ENCODE peak calls at places on chromosomes 11 and 22, in ten cellular contexts. P is brain microvascular endothelial cell, T is HL-60, R is HCT116, F is prostate gland, O is IMR-90, H is ovary, G is aorta, A is A549, V is body of pancreas. Q is an unnamed sample.

GRCh38 chr22:22915670-22916035 is 28.0 kb downstream of the IGLL5 start:
- DNase-seq in A (no peak), V (no peak), T (no peak), F (no peak), O (no peak), H (no peak), R (no peak), G (peak), P (no peak), Q (no peak)

GRCh38 chr11:19767691-19768151 is 55.1 kb downstream of the NAV2 start:
- DNase-seq in A (no peak), G (no peak), O (no peak), T (no peak), P (no peak), V (no peak), H (no peak), F (no peak), R (no peak), Q (no peak)

GRCh38 chr11:117908261-117908895 is 20.8 kb downstream of the TMPRSS13 start:
- DNase-seq in F (no peak), H (no peak), A (no peak), V (no peak), T (no peak), P (no peak), O (no peak), G (no peak), R (no peak), Q (no peak)

GRCh38 chr11:82315093-82315492 is 418.6 kb downstream of the FAM181B start:
- DNase-seq in V (peak), P (no peak), T (no peak), G (peak), H (peak), A (peak), F (no peak), O (no peak), R (no peak), Q (no peak)

GRCh38 chr11:108693852-108694251 is 29.0 kb downstream of the DDX10 start:
- DNase-seq in H (no peak), P (peak), T (no peak), F (no peak), O (peak), G (no peak), R (no peak), A (no peak), V (no peak), Q (no peak)

GRCh38 chr11:12915093-12915492 is 94.0 kb upstream of the RASSF10 start:
- DNase-seq in R (no peak), P (no peak), G (no peak), F (no peak), A (no peak), V (no peak), T (no peak), H (no peak), O (no peak), Q (no peak)

GRCh38 chr11:84390441-84391078 is 1104.4 kb upstream of the CCDC90B start:
- DNase-seq in V (no peak), T (no peak), F (no peak), P (no peak), R (no peak), G (no peak), A (no peak), H (no peak), O (no peak), Q (no peak)

GRCh38 chr22:44628273-44628672 is 73.7 kb upstream of the PRR5 start:
- DNase-seq in A (no peak), F (no peak), P (no peak), H (no peak), R (no peak), O (no peak), V (no peak), G (no peak), T (no peak), Q (no peak)

GRCh38 chr22:23262474-23263332 is 82.4 kb downstream of the BCR start:
- DNase-seq in T (no peak), V (no peak), H (peak), G (no peak), P (no peak), A (no peak), R (no peak), O (no peak), F (no peak), Q (no peak)

GRCh38 chr11:2521081-2521480 is 76.3 kb downstream of the KCNQ1 start:
- DNase-seq in R (no peak), O (no peak), A (no peak), H (peak), V (no peak), F (no peak), P (no peak), G (peak), T (no peak), Q (no peak)

GRCh38 chr22:41762980-41763779 is 37.3 kb upstream of the CCDC134 start:
- DNase-seq in V (no peak), G (no peak), R (peak), A (peak), T (no peak), H (no peak), O (no peak), F (peak), P (peak), Q (peak)

GRCh38 chr11:106159846-106160245 is 82.4 kb downstream of the AASDHPPT start:
- DNase-seq in V (no peak), T (no peak), O (no peak), G (no peak), R (no peak), H (no peak), F (no peak), A (no peak), P (no peak), Q (no peak)

GRCh38 chr11:26762089-26762488 is 40.2 kb upstream of the SLC5A12 start:
- DNase-seq in O (no peak), R (no peak), V (no peak), G (no peak), P (no peak), F (no peak), T (no peak), H (no peak), A (no peak), Q (no peak)

GRCh38 chr11:117465236-117465997 is 137.8 kb downstream of the CEP164 start:
- DNase-seq in V (no peak), G (no peak), P (no peak), F (no peak), H (no peak), T (no peak), R (no peak), A (no peak), O (no peak), Q (no peak)

GRCh38 chr22:48217596-48217995 is 1455.1 kb downstream of the TBC1D22A start:
- DNase-seq in V (no peak), R (no peak), O (no peak), G (no peak), T (no peak), F (no peak), H (no peak), P (no peak), A (no peak), Q (no peak)

GRCh38 chr11:9697766-9698165 is 33.9 kb downstream of the SWAP70 start:
- DNase-seq in R (no peak), P (no peak), V (no peak), T (no peak), H (no peak), A (no peak), F (no peak), G (no peak), O (no peak), Q (no peak)

GRCh38 chr11:9689721-9690120 is 25.8 kb downstream of the SWAP70 start:
- DNase-seq in H (no peak), F (no peak), R (no peak), O (no peak), A (no peak), P (no peak), V (no peak), G (no peak), T (no peak), Q (no peak)

GRCh38 chr11:9691865-9692264 is 28.0 kb downstream of the SWAP70 start:
- DNase-seq in G (no peak), P (no peak), T (no peak), F (no peak), R (peak), H (no peak), A (no peak), O (peak), V (no peak), Q (no peak)

GRCh38 chr11:9692696-9693095 is 28.8 kb downstream of the SWAP70 start:
- DNase-seq in O (no peak), H (no peak), A (no peak), T (no peak), G (no peak), P (no peak), R (no peak), F (no peak), V (no peak), Q (no peak)

GRCh38 chr11:9693801-9694553 is 30.1 kb downstream of the SWAP70 start:
- DNase-seq in V (no peak), G (no peak), F (no peak), P (no peak), O (no peak), T (no peak), A (no peak), R (no peak), H (no peak), Q (no peak)
- H3K27ac ChIP-seq in V (no peak), G (no peak), F (no peak), P (no peak), O (no peak), T (peak), A (no peak), R (no peak), H (no peak), Q (no peak)

GRCh38 chr11:35183526-35183925 is 44.6 kb downstream of the CD44 start:
- DNase-seq in P (no peak), R (no peak), H (no peak), O (no peak), A (no peak), G (no peak), T (no peak), V (no peak), F (no peak), Q (no peak)
- H3K27ac ChIP-seq in P (no peak), R (no peak), H (no peak), O (no peak), A (no peak), G (no peak), T (no peak), V (no peak), F (no peak), Q (peak)

GRCh38 chr11:100732949-100733348 is 45.9 kb downstream of the ARHGAP42 start:
- DNase-seq in F (no peak), T (no peak), R (no peak), V (no peak), A (no peak), O (no peak), H (no peak), P (no peak), G (no peak), Q (no peak)
- H3K27ac ChIP-seq in F (no peak), T (no peak), R (no peak), V (no peak), A (no peak), O (no peak), H (no peak), P (no peak), G (no peak), Q (no peak)

DNA sequence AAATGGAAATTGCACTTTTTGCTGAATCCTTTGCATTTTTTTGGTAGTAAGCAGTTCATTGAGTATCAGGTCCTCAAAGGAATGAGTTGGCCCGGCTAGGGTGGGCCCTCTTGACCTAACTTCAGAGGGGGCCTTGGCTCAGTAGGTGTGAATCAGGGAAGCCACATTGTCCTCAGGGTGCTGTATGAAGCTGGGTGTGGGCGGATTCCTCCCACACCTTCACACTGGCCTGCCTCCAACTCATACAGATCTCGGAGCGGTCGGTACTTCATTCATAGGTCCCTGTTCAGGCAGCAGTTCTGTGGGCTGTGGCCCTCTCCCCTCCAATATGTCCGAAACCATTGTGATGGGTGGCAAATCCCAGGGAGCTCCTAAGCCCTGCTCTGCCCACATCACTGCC is 47.4 kb upstream of the OR4B1 start:
- DNase-seq in R (no peak), H (no peak), T (no peak), F (no peak), A (no peak), V (no peak), G (no peak), O (no peak), P (no peak), Q (no peak)
- H3K27ac ChIP-seq in R (no peak), H (no peak), T (no peak), F (no peak), A (no peak), V (no peak), G (no peak), O (peak), P (peak), Q (peak)

GRCh38 chr11:72433455-72434061 is 773 bp downstream of the CLPB start:
- DNase-seq in T (no peak), V (peak), G (peak), F (no peak), H (no peak), A (no peak), R (no peak), P (no peak), O (no peak), Q (no peak)
- H3K27ac ChIP-seq in T (peak), V (no peak), G (no peak), F (peak), H (peak), A (peak), R (peak), P (peak), O (peak), Q (peak)

GRCh38 chr11:120130991-120131760 is 6.7 kb downstream of the TRIM29 start:
- DNase-seq in P (no peak), F (no peak), R (no peak), O (no peak), G (peak), A (no peak), V (peak), T (no peak), H (no peak), Q (no peak)

GRCh38 chr11:120133216-120134105 is 4.5 kb downstream of the TRIM29 start:
- DNase-seq in O (no peak), G (peak), R (no peak), A (no peak), P (no peak), H (peak), F (no peak), V (no peak), T (no peak), Q (no peak)

GRCh38 chr11:120132645-120133185 is 5.2 kb downstream of the TRIM29 start:
- DNase-seq in R (no peak), T (no peak), H (peak), A (no peak), V (no peak), F (no peak), G (peak), O (no peak), P (no peak), Q (no peak)

GRCh38 chr11:120130176-120130980 is 7.5 kb downstream of the TRIM29 start:
- DNase-seq in A (no peak), P (no peak), H (no peak), T (no peak), F (no peak), O (no peak), R (no peak), G (peak), V (no peak), Q (no peak)

DNA sequence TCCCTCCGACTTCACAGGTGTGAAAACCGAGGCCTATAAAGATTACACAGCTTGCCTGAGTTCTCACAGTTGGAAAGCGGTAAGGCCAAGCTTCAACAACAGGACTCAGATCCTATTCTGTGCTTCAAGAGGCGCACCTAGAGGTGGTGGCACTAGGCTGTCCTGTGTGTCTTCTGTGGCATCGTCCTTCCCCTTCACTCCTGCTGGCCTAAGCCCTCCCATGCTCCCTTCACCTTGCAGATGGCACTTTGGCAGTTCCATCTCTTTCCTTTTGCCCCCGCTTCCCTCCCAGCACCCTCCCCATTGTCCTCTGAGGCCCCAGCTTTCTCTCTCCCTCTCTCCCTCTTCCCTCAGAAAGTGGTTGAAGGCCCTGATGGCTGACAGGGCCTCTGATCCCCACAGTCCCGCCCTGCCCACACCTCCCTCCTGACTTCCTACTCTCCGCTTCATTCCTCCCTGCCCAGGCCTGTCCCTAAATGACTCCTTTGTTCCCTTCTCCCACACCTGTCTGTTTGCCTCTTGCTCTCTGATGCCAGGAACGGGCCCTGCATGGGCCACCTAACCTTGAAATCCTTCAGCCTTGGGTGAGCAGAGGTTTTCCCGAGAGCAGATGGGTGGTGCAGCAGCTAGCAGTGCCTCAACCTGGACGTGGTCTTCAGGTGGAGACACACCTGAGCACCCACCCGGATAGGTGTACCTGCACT is 5.8 kb downstream of the TRIM29 start:
- DNase-seq in T (no peak), O (no peak), H (peak), G (peak), P (no peak), F (peak), V (peak), A (no peak), R (no peak), Q (no peak)
- H3K27ac ChIP-seq in T (no peak), O (no peak), H (no peak), G (no peak), P (no peak), F (peak), V (no peak), A (no peak), R (no peak), Q (no peak)

DNA sequence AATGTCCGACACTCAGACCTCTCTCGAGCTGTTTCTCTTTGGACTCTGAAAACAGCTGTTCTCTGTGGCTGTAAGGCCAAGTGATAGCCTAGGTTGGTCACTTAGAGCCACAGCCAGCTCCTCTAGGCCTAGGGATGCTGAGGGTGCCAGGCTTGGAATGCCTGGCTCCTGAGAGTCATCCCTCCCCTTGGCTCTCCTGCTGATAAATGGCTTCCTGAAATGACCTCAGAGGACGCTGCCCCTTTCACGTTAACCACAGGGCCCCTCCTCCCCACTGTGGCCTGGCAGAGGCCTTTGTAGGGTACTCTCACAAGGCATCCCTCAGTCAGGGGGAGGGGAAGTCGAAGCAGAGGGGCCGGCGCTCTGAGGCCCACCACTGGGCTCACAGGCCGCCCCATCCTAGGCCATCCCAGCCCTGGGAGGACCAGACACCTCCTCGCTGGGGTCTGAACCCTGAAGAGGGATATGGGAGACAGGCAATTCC is 51.0 kb downstream of the ARFGAP3 start:
- DNase-seq in F (no peak), R (no peak), H (no peak), T (no peak), P (no peak), V (peak), O (no peak), A (no peak), G (no peak), Q (no peak)
- H3K27ac ChIP-seq in F (peak), R (peak), H (no peak), T (no peak), P (no peak), V (peak), O (peak), A (peak), G (peak), Q (peak)

GRCh38 chr22:50498322-50498861 is 9.1 kb downstream of the LMF2 start:
- DNase-seq in R (peak), G (no peak), P (peak), F (peak), H (no peak), V (peak), A (peak), T (no peak), O (peak), Q (peak)

GRCh38 chr22:50502096-50502495 is 5.4 kb downstream of the LMF2 start:
- DNase-seq in F (no peak), G (no peak), O (no peak), T (no peak), A (no peak), R (no peak), H (no peak), V (no peak), P (no peak), Q (no peak)

GRCh38 chr22:50503475-50504145 is 3.9 kb downstream of the LMF2 start:
- DNase-seq in A (no peak), T (no peak), G (no peak), O (no peak), H (no peak), F (no peak), P (no peak), R (no peak), V (no peak), Q (no peak)

GRCh38 chr22:50502628-50503474 is 4.7 kb downstream of the LMF2 start:
- DNase-seq in H (no peak), V (no peak), G (no peak), T (no peak), A (no peak), P (no peak), O (no peak), R (no peak), F (no peak), Q (no peak)

DNA sequence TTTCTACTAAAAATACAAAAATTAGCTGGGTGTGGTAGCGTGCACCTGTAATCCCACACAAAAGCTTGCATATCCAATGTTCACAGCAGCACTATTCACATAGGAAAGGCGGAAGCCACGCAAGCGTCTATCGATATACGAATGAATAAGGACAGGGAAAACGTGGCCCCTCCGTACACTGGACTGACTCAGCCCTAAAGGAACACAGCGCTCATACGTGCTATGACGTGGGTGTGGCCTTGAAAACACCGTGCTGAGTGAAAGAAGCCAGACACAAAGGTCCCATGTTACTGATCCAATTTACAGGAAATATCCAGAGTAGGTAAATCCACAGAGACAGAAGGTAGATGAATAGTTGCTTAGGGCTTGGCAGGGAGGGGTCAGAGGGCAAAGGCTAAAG is 7.0 kb downstream of the LMF2 start:
- DNase-seq in P (no peak), O (no peak), T (no peak), F (no peak), V (no peak), A (no peak), G (no peak), H (no peak), R (no peak), Q (no peak)
- H3K27ac ChIP-seq in P (no peak), O (no peak), T (no peak), F (no peak), V (no peak), A (no peak), G (no peak), H (no peak), R (no peak), Q (no peak)

GRCh38 chr22:36900880-36901279 is 12.5 kb upstream of the CSF2RB start:
- DNase-seq in T (no peak), A (no peak), G (no peak), V (no peak), R (no peak), F (peak), H (no peak), P (no peak), O (no peak), Q (no peak)
- H3K27ac ChIP-seq in T (peak), A (no peak), G (no peak), V (no peak), R (no peak), F (no peak), H (no peak), P (no peak), O (no peak), Q (no peak)